ENCODE peak calls at places on chromosomes 13 and 19, in nine cellular contexts. S is Panc1, F is GM23338, A is H1, K is breast epithelium, V is upper lobe of left lung, Z is suprapubic skin, R is endothelial cell of umbilical vein, X is stomach. O is an unnamed sample.

GRCh38 chr13:77390391-77390790 is 63.5 kb upstream of the MYCBP2 start:
- DNase-seq in K (no peak), X (no peak), R (no peak), A (no peak), V (no peak), F (no peak), Z (no peak), S (no peak), O (no peak)

GRCh38 chr13:79392882-79393563 is 13.0 kb downstream of the RBM26 start:
- DNase-seq in A (no peak), S (peak; percentile 38), K (no peak), X (no peak), V (no peak), R (peak; percentile 58), Z (no peak), F (no peak), O (no peak)

GRCh38 chr13:113455384-113455783 is 2.1 kb upstream of the ADPRHL1 start:
- DNase-seq in F (no peak), X (no peak), R (no peak), S (no peak), K (no peak), A (no peak), Z (no peak), V (no peak), O (no peak)

GRCh38 chr19:32873560-32873959 is 4.0 kb upstream of the SLC7A9 start:
- DNase-seq in Z (no peak), X (no peak), S (no peak), A (no peak), V (no peak), R (no peak), F (no peak), K (no peak), O (no peak)

GRCh38 chr13:21123956-21124355 is 52.4 kb downstream of the SKA3 start:
- DNase-seq in X (no peak), S (no peak), A (peak; percentile 74), K (no peak), V (no peak), F (peak; percentile 87), R (no peak), Z (no peak), O (no peak)

GRCh38 chr19:43984687-43985000 is 656 bp downstream of the ZNF155 start:
- DNase-seq in Z (no peak), K (no peak), X (no peak), A (no peak), F (no peak), S (no peak), V (no peak), R (no peak), O (no peak)

GRCh38 chr13:109631069-109631468 is 155.3 kb downstream of the IRS2 start:
- DNase-seq in A (no peak), R (no peak), X (no peak), K (no peak), Z (no peak), V (no peak), S (no peak), F (no peak), O (no peak)

GRCh38 chr19:35066691-35067563 is 25.4 kb downstream of the HPN start:
- DNase-seq in Z (peak; percentile 92), A (peak; percentile 96), X (peak; percentile 91), V (peak; percentile 83), K (peak; percentile 85), R (peak; percentile 72), S (no peak), F (peak; percentile 98), O (peak; percentile 22)

GRCh38 chr13:30933334-30933681 is 852 bp downstream of the TEX26 start:
- DNase-seq in V (no peak), R (no peak), Z (no peak), K (no peak), A (no peak), F (no peak), S (no peak), X (no peak), O (no peak)

GRCh38 chr13:41563501-41564001 is 106.2 kb downstream of the RGCC start:
- DNase-seq in V (no peak), Z (no peak), F (no peak), K (no peak), R (peak; percentile 82), X (no peak), A (no peak), S (no peak), O (peak; percentile 66)

GRCh38 chr13:81683526-81683925 is 1342.6 kb upstream of the SPRY2 start:
- DNase-seq in A (no peak), K (no peak), V (no peak), Z (no peak), X (no peak), F (no peak), R (no peak), S (no peak), O (no peak)

GRCh38 chr19:12596927-12597548 is 13.6 kb downstream of the ZNF490 start:
- DNase-seq in S (no peak), Z (no peak), F (peak; percentile 58), X (no peak), V (peak; percentile 81), R (no peak), K (no peak), A (no peak), O (no peak)

DNA sequence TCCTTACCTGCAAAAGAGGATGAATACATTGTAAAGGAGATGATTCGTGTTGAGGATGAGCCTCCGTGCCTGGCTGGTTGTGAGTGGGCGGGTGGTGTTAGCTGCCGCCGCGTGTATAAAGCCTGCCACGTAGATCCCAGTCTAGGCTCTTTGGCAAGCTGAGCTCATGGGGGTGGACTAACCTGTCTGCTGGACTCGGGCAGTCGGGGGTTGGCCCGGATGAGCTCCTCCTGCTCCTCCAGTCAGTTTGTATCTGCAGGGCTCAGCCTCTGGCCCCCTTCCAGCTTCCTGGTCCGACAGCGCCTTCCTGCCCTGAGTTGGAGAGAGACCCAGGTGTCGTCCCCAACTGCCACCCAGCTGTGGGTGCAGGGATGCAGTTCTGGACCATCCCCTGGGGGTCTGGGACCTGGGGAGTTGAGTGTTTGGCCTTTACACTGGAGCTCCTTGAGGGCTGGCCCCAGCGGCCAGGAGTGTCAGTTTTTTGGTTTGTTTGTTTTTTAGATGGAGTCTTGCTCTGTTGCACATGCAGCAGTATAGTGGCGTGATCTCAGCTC is 20.9 kb downstream of the TECR start:
- DNase-seq in F (no peak), K (peak; percentile 96), Z (no peak), A (no peak), S (no peak), V (no peak), R (no peak), X (peak; percentile 34), O (no peak)
- TF ChIP-seq POLR2AphosphoS5 in F (no peak), K (no peak), Z (no peak), A (no peak), S (no peak), V (no peak), R (no peak), X (no peak), O (no peak)

DNA sequence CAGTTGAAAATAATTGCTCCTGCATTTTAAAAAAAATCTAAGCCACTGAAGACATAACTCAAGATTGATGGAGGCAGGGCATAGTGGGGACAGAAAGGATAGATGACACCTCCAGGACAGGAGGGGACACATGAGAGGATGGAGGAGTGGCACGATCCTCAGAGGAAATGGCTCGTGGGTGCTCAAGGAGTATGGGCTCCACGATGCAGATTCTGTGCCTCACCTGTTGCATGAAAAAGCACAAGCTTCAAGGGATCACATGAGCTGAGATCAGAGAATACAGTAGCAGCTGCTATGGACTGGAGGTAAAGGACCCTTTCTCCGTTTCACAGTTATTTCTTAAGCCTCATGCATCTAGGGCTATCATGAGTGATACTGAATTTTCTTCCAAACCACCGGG is 69.7 kb upstream of the KL start:
- DNase-seq in R (no peak), Z (no peak), K (no peak), F (no peak), X (no peak), A (no peak), V (no peak), S (no peak), O (no peak)
- H3K27ac ChIP-seq in R (no peak overlapping the region), Z (no peak overlapping the region), K (no peak overlapping the region), F (no peak overlapping the region), X (no peak overlapping the region), A (no peak overlapping the region), V (no peak overlapping the region), S (no peak overlapping the region), O (no peak overlapping the region)

DNA sequence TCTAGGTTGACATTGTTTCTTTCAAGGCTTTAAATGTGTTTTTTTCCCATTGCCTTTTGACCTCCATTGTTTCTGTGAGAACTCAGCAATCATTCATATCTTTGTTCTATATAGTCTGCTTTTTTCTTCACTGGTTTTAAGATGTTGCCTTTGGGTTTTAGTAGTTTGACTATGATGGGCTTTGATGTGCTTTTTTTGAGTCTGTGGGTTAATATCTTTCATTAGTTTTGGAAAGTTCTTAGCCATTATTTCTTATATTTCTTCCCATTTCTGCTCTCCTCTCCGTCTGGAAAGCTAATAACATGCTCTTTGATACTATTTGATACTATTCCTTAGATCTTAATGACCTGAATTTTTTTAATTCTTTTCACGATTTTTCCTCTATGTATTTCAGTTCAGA is 32.7 kb downstream of the CCDC8 start:
- DNase-seq in X (no peak), Z (no peak), S (no peak), K (no peak), R (peak; percentile 34), V (no peak), F (no peak), A (no peak), O (no peak)
- H3K36me3 ChIP-seq in X (peaks cover 87% of the 10 kb centered on the region), Z (peaks cover 69% of the 10 kb centered on the region), S (peaks cover 8% of the 10 kb centered on the region), K (no peaks in the 10 kb centered on the region), R (peaks cover 38% of the 10 kb centered on the region), V (peaks cover 69% of the 10 kb centered on the region), F (peaks cover 10% of the 10 kb centered on the region), A (peaks cover 16% of the 10 kb centered on the region), O (peaks cover 89% of the 10 kb centered on the region)

GRCh38 chr13:99327761-99328160 is 20.6 kb upstream of the GPR183 start:
- DNase-seq in R (no peak), V (no peak), F (no peak), K (no peak), S (no peak), X (no peak), Z (no peak), A (no peak), O (no peak)

GRCh38 chr13:99329477-99329876 is 22.3 kb upstream of the GPR183 start:
- DNase-seq in R (no peak), S (no peak), K (no peak), A (no peak), F (no peak), Z (no peak), V (no peak), X (peak; percentile 49), O (no peak)

GRCh38 chr13:99331881-99332293 is 24.7 kb upstream of the GPR183 start:
- DNase-seq in F (no peak), K (no peak), A (no peak), S (no peak), R (no peak), V (no peak), Z (no peak), X (no peak), O (no peak)

GRCh38 chr13:99332456-99332855 is 25.3 kb upstream of the GPR183 start:
- DNase-seq in K (no peak), F (no peak), A (no peak), V (no peak), Z (no peak), R (no peak), X (no peak), S (no peak), O (no peak)

DNA sequence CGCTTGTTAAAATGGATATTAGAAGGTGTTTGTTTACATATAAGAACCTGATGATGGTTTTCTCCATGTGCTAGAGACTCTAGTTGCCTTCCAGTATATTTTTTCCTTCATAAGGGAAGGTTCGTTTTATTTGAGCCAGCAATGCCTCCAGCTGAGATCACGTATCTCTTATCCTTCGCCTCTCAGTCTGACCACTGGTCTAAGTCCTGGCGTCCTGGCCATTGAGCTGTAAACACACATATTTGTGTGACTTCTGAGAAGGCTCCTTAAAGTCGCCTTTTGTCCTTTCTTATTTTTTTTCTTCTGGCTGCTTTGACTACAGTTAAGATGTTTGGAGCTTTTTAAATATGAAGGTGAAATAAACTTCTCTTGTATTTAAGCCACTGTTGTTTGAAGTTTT is 23.7 kb upstream of the GPR183 start:
- DNase-seq in Z (no peak), R (no peak), V (no peak), S (no peak), F (no peak), A (no peak), K (no peak), X (no peak), O (no peak)
- TF ChIP-seq POLR2AphosphoS5 in Z (no peak), R (no peak), V (no peak), S (no peak), F (no peak), A (no peak), K (no peak), X (no peak), O (no peak)

O was measured in SK-N-MC.